ENCODE peak calls at places on chromosome 10, in six cellular contexts. One of them, this sample, is unnamed.

GRCh38 chr10:100742936-100743335 is 2.4 kb upstream of the PAX2 start:
- DNase-seq in CD14-positive monocyte: peak
- DNase-seq in osteoblast: peak
- DNase-seq in tibial artery: no peak
- DNase-seq in omental fat pad: no peak
- DNase-seq in activated CD8-positive, alpha-beta T cell treated with anti-CD3 and anti-CD28 coated beads for 36 hours: no peak
- DNase-seq in this sample: no peak

GRCh38 chr10:104299031-104299904 is 30.3 kb downstream of the GSTO2 start:
- DNase-seq in omental fat pad: peak
- DNase-seq in tibial artery: no peak
- DNase-seq in activated CD8-positive, alpha-beta T cell treated with anti-CD3 and anti-CD28 coated beads for 36 hours: no peak
- DNase-seq in osteoblast: no peak
- DNase-seq in CD14-positive monocyte: no peak
- DNase-seq in this sample: no peak

GRCh38 chr10:108544500-108545120 is 1378.7 kb downstream of the XPNPEP1 start:
- DNase-seq in omental fat pad: peak
- DNase-seq in osteoblast: peak
- DNase-seq in CD14-positive monocyte: no peak
- DNase-seq in activated CD8-positive, alpha-beta T cell treated with anti-CD3 and anti-CD28 coated beads for 36 hours: peak
- DNase-seq in tibial artery: no peak
- DNase-seq in this sample: peak

GRCh38 chr10:93999401-93999851 is 5.7 kb downstream of the PLCE1 start:
- DNase-seq in tibial artery: peak
- DNase-seq in activated CD8-positive, alpha-beta T cell treated with anti-CD3 and anti-CD28 coated beads for 36 hours: no peak
- DNase-seq in CD14-positive monocyte: no peak
- DNase-seq in omental fat pad: no peak
- DNase-seq in osteoblast: peak
- DNase-seq in this sample: no peak

GRCh38 chr10:57880441-57881301 is 387.0 kb downstream of the IPMK start:
- DNase-seq in CD14-positive monocyte: no peak
- DNase-seq in osteoblast: no peak
- DNase-seq in activated CD8-positive, alpha-beta T cell treated with anti-CD3 and anti-CD28 coated beads for 36 hours: no peak
- DNase-seq in omental fat pad: no peak
- DNase-seq in tibial artery: no peak
- DNase-seq in this sample: no peak

GRCh38 chr10:103967433-103968142 is 648 bp downstream of the SLK start:
- DNase-seq in activated CD8-positive, alpha-beta T cell treated with anti-CD3 and anti-CD28 coated beads for 36 hours: peak
- DNase-seq in CD14-positive monocyte: no peak
- DNase-seq in omental fat pad: no peak
- DNase-seq in osteoblast: peak
- DNase-seq in tibial artery: no peak
- DNase-seq in this sample: no peak

GRCh38 chr10:79179404-79180309 is 110.9 kb downstream of the ZMIZ1 start:
- DNase-seq in tibial artery: no peak
- DNase-seq in activated CD8-positive, alpha-beta T cell treated with anti-CD3 and anti-CD28 coated beads for 36 hours: no peak
- DNase-seq in CD14-positive monocyte: no peak
- DNase-seq in omental fat pad: no peak
- DNase-seq in osteoblast: no peak
- DNase-seq in this sample: no peak

GRCh38 chr10:60495357-60495756 is 105.7 kb upstream of the ANK3 start:
- DNase-seq in CD14-positive monocyte: no peak
- DNase-seq in activated CD8-positive, alpha-beta T cell treated with anti-CD3 and anti-CD28 coated beads for 36 hours: no peak
- DNase-seq in omental fat pad: no peak
- DNase-seq in tibial artery: no peak
- DNase-seq in osteoblast: peak
- DNase-seq in this sample: no peak

GRCh38 chr10:57973451-57973850 is 294.2 kb downstream of the IPMK start:
- DNase-seq in osteoblast: no peak
- DNase-seq in activated CD8-positive, alpha-beta T cell treated with anti-CD3 and anti-CD28 coated beads for 36 hours: no peak
- DNase-seq in tibial artery: no peak
- DNase-seq in CD14-positive monocyte: no peak
- DNase-seq in omental fat pad: no peak
- DNase-seq in this sample: no peak

GRCh38 chr10:111392159-111392558 is 315.3 kb downstream of the ADRA2A start:
- DNase-seq in CD14-positive monocyte: no peak
- DNase-seq in osteoblast: no peak
- DNase-seq in activated CD8-positive, alpha-beta T cell treated with anti-CD3 and anti-CD28 coated beads for 36 hours: no peak
- DNase-seq in omental fat pad: no peak
- DNase-seq in tibial artery: no peak
- DNase-seq in this sample: no peak

GRCh38 chr10:75263806-75264205 is 28.0 kb upstream of the COMTD1 start:
- DNase-seq in osteoblast: no peak
- DNase-seq in activated CD8-positive, alpha-beta T cell treated with anti-CD3 and anti-CD28 coated beads for 36 hours: no peak
- DNase-seq in CD14-positive monocyte: no peak
- DNase-seq in tibial artery: no peak
- DNase-seq in omental fat pad: no peak
- DNase-seq in this sample: peak

GRCh38 chr10:54961040-54961439 is 160.0 kb upstream of the PCDH15 start:
- DNase-seq in omental fat pad: no peak
- DNase-seq in tibial artery: no peak
- DNase-seq in CD14-positive monocyte: no peak
- DNase-seq in osteoblast: no peak
- DNase-seq in activated CD8-positive, alpha-beta T cell treated with anti-CD3 and anti-CD28 coated beads for 36 hours: no peak
- DNase-seq in this sample: peak

GRCh38 chr10:44990302-44990655 is 10.4 kb upstream of the ZNF22 start:
- DNase-seq in omental fat pad: no peak
- DNase-seq in CD14-positive monocyte: no peak
- DNase-seq in activated CD8-positive, alpha-beta T cell treated with anti-CD3 and anti-CD28 coated beads for 36 hours: no peak
- DNase-seq in tibial artery: no peak
- DNase-seq in osteoblast: no peak
- DNase-seq in this sample: peak

GRCh38 chr10:94991243-94991888 is 52.9 kb downstream of the CYP2C9 start:
- DNase-seq in tibial artery: no peak
- DNase-seq in CD14-positive monocyte: no peak
- DNase-seq in omental fat pad: no peak
- DNase-seq in activated CD8-positive, alpha-beta T cell treated with anti-CD3 and anti-CD28 coated beads for 36 hours: no peak
- DNase-seq in osteoblast: no peak
- DNase-seq in this sample: no peak

GRCh38 chr10:63003816-63004453 is 129.2 kb upstream of the NRBF2 start:
- DNase-seq in osteoblast: no peak
- DNase-seq in CD14-positive monocyte: no peak
- DNase-seq in activated CD8-positive, alpha-beta T cell treated with anti-CD3 and anti-CD28 coated beads for 36 hours: no peak
- DNase-seq in omental fat pad: no peak
- DNase-seq in tibial artery: no peak
- DNase-seq in this sample: no peak

GRCh38 chr10:15735766-15736165 is 16.0 kb upstream of the ITGA8 start:
- DNase-seq in tibial artery: no peak
- DNase-seq in activated CD8-positive, alpha-beta T cell treated with anti-CD3 and anti-CD28 coated beads for 36 hours: no peak
- DNase-seq in osteoblast: no peak
- DNase-seq in CD14-positive monocyte: no peak
- DNase-seq in omental fat pad: no peak
- DNase-seq in this sample: no peak

GRCh38 chr10:122419890-122420623 is 34.4 kb upstream of the ARMS2 start:
- DNase-seq in activated CD8-positive, alpha-beta T cell treated with anti-CD3 and anti-CD28 coated beads for 36 hours: no peak
- DNase-seq in omental fat pad: no peak
- DNase-seq in CD14-positive monocyte: no peak
- DNase-seq in tibial artery: no peak
- DNase-seq in osteoblast: no peak
- DNase-seq in this sample: no peak

GRCh38 chr10:122422266-122422980 is 32.0 kb upstream of the ARMS2 start:
- DNase-seq in CD14-positive monocyte: no peak
- DNase-seq in activated CD8-positive, alpha-beta T cell treated with anti-CD3 and anti-CD28 coated beads for 36 hours: peak
- DNase-seq in omental fat pad: no peak
- DNase-seq in osteoblast: no peak
- DNase-seq in tibial artery: no peak
- DNase-seq in this sample: no peak

GRCh38 chr10:122420624-122421007 is 33.8 kb upstream of the ARMS2 start:
- DNase-seq in CD14-positive monocyte: no peak
- DNase-seq in tibial artery: no peak
- DNase-seq in activated CD8-positive, alpha-beta T cell treated with anti-CD3 and anti-CD28 coated beads for 36 hours: no peak
- DNase-seq in osteoblast: no peak
- DNase-seq in omental fat pad: no peak
- DNase-seq in this sample: no peak

GRCh38 chr10:122421747-122422146 is 32.7 kb upstream of the ARMS2 start:
- DNase-seq in osteoblast: no peak
- DNase-seq in omental fat pad: no peak
- DNase-seq in tibial artery: no peak
- DNase-seq in activated CD8-positive, alpha-beta T cell treated with anti-CD3 and anti-CD28 coated beads for 36 hours: no peak
- DNase-seq in CD14-positive monocyte: no peak
- DNase-seq in this sample: no peak

DNA sequence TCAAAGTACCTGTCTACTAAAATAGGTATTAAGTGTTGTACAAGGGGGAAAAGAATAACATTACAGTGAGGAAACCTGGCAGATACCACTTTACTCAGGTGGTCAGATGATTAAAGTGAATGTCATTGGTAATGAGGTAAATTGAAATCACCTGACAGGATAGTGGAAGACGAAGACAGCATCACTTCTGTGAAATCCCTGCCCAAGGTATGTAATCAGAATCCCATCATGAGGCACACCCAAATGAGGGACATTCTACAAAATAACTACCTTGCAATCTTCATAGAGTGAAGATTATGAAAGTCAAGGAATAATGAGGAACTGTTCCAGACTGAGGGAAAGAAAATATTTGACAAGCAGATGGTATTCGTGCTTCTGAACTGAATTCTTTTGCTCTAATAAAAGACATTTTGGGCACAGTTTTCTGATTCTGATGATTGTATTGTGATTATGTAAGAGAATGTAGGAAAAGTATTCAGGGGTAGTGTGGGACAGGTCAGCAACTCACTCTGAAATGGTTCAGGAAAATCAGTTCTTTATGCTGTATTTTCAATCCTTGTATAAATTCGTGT is 33.3 kb upstream of the ARMS2 start:
- DNase-seq in omental fat pad: no peak
- DNase-seq in CD14-positive monocyte: no peak
- DNase-seq in tibial artery: no peak
- DNase-seq in activated CD8-positive, alpha-beta T cell treated with anti-CD3 and anti-CD28 coated beads for 36 hours: no peak
- DNase-seq in osteoblast: no peak
- DNase-seq in this sample: no peak
- TF ChIP-seq CTCF in omental fat pad: no peak
- TF ChIP-seq CTCF in CD14-positive monocyte: no peak
- TF ChIP-seq CTCF in tibial artery: no peak
- TF ChIP-seq CTCF in activated CD8-positive, alpha-beta T cell treated with anti-CD3 and anti-CD28 coated beads for 36 hours: no peak
- TF ChIP-seq CTCF in osteoblast: no peak
- TF ChIP-seq CTCF in this sample: no peak

GRCh38 chr10:90289037-90289436 is 568.8 kb downstream of the HTR7 start:
- DNase-seq in tibial artery: no peak
- DNase-seq in omental fat pad: no peak
- DNase-seq in CD14-positive monocyte: no peak
- DNase-seq in activated CD8-positive, alpha-beta T cell treated with anti-CD3 and anti-CD28 coated beads for 36 hours: no peak
- DNase-seq in osteoblast: peak
- DNase-seq in this sample: no peak

GRCh38 chr10:90293629-90294028 is 564.2 kb downstream of the HTR7 start:
- DNase-seq in activated CD8-positive, alpha-beta T cell treated with anti-CD3 and anti-CD28 coated beads for 36 hours: no peak
- DNase-seq in osteoblast: no peak
- DNase-seq in tibial artery: no peak
- DNase-seq in omental fat pad: no peak
- DNase-seq in CD14-positive monocyte: no peak
- DNase-seq in this sample: no peak

GRCh38 chr10:90286406-90286805 is 571.4 kb downstream of the HTR7 start:
- DNase-seq in omental fat pad: no peak
- DNase-seq in tibial artery: no peak
- DNase-seq in osteoblast: no peak
- DNase-seq in activated CD8-positive, alpha-beta T cell treated with anti-CD3 and anti-CD28 coated beads for 36 hours: no peak
- DNase-seq in CD14-positive monocyte: no peak
- DNase-seq in this sample: no peak

GRCh38 chr10:90286941-90287340 is 570.9 kb downstream of the HTR7 start:
- DNase-seq in activated CD8-positive, alpha-beta T cell treated with anti-CD3 and anti-CD28 coated beads for 36 hours: no peak
- DNase-seq in osteoblast: no peak
- DNase-seq in CD14-positive monocyte: no peak
- DNase-seq in omental fat pad: no peak
- DNase-seq in tibial artery: no peak
- DNase-seq in this sample: no peak

GRCh38 chr10:90288403-90288933 is 569.4 kb downstream of the HTR7 start:
- DNase-seq in tibial artery: no peak
- DNase-seq in activated CD8-positive, alpha-beta T cell treated with anti-CD3 and anti-CD28 coated beads for 36 hours: no peak
- DNase-seq in CD14-positive monocyte: no peak
- DNase-seq in osteoblast: peak
- DNase-seq in omental fat pad: no peak
- DNase-seq in this sample: no peak
- TF ChIP-seq CTCF in tibial artery: peak
- TF ChIP-seq CTCF in activated CD8-positive, alpha-beta T cell treated with anti-CD3 and anti-CD28 coated beads for 36 hours: no peak
- TF ChIP-seq CTCF in CD14-positive monocyte: no peak
- TF ChIP-seq CTCF in osteoblast: peak
- TF ChIP-seq CTCF in omental fat pad: no peak
- TF ChIP-seq CTCF in this sample: peak

GRCh38 chr10:11454958-11455566 is 156.4 kb downstream of the USP6NL start:
- DNase-seq in CD14-positive monocyte: no peak
- DNase-seq in tibial artery: no peak
- DNase-seq in activated CD8-positive, alpha-beta T cell treated with anti-CD3 and anti-CD28 coated beads for 36 hours: peak
- DNase-seq in omental fat pad: no peak
- DNase-seq in osteoblast: no peak
- DNase-seq in this sample: no peak
- TF ChIP-seq CTCF in CD14-positive monocyte: no peak
- TF ChIP-seq CTCF in tibial artery: no peak
- TF ChIP-seq CTCF in activated CD8-positive, alpha-beta T cell treated with anti-CD3 and anti-CD28 coated beads for 36 hours: peak
- TF ChIP-seq CTCF in omental fat pad: no peak
- TF ChIP-seq CTCF in osteoblast: peak
- TF ChIP-seq CTCF in this sample: peak

GRCh38 chr10:5064656-5065055 is 29.6 kb upstream of the AKR1C3 start:
- DNase-seq in CD14-positive monocyte: no peak
- DNase-seq in activated CD8-positive, alpha-beta T cell treated with anti-CD3 and anti-CD28 coated beads for 36 hours: no peak
- DNase-seq in osteoblast: no peak
- DNase-seq in omental fat pad: no peak
- DNase-seq in tibial artery: no peak
- DNase-seq in this sample: no peak
- TF ChIP-seq CTCF in CD14-positive monocyte: no peak
- TF ChIP-seq CTCF in activated CD8-positive, alpha-beta T cell treated with anti-CD3 and anti-CD28 coated beads for 36 hours: no peak
- TF ChIP-seq CTCF in osteoblast: no peak
- TF ChIP-seq CTCF in omental fat pad: no peak
- TF ChIP-seq CTCF in tibial artery: no peak
- TF ChIP-seq CTCF in this sample: no peak

This sample was measured in chondrocyte.